ENCODE peak calls at places on chromosome 7, in five cellular contexts. T is adrenal gland, Y is heart left ventricle, H is upper lobe of left lung, N is tibial nerve. R is an unnamed sample.

GRCh38 chr7:155066417-155066950 is 3.6 kb upstream of the HTR5A start:
- DNase-seq in T (peak), Y (no peak), H (no peak), N (no peak), R (no peak)

GRCh38 chr7:82430518-82431465 is 12.8 kb downstream of the CACNA2D1 start:
- DNase-seq in T (no peak), Y (no peak), H (no peak), N (no peak), R (no peak)

GRCh38 chr7:77714195-77714594 is 17.9 kb downstream of the RSBN1L start:
- DNase-seq in T (no peak), Y (no peak), H (no peak), N (no peak), R (no peak)

GRCh38 chr7:18693401-18693800 is 197.9 kb downstream of the HDAC9 start:
- DNase-seq in T (peak), Y (no peak), H (peak), N (no peak), R (no peak)

GRCh38 chr7:54831046-54831643 is 72.1 kb upstream of the SEC61G start:
- DNase-seq in T (no peak), Y (no peak), H (no peak), N (no peak), R (no peak)

GRCh38 chr7:13359656-13360055 is 629.8 kb downstream of the ETV1 start:
- DNase-seq in T (no peak), Y (no peak), H (no peak), N (no peak), R (no peak)

GRCh38 chr7:66837007-66837406 is 84.0 kb upstream of the TMEM248 start:
- DNase-seq in T (no peak), Y (no peak), H (peak), N (no peak), R (no peak)

GRCh38 chr7:78139335-78139734 is 340.8 kb downstream of the PHTF2 start:
- DNase-seq in T (peak), Y (no peak), H (no peak), N (no peak), R (no peak)

GRCh38 chr7:36232971-36233550 is 80.0 kb downstream of the EEPD1 start:
- DNase-seq in T (no peak), Y (no peak), H (no peak), N (no peak), R (no peak)

GRCh38 chr7:116970148-116970910 is 17.0 kb downstream of the ST7 start:
- DNase-seq in T (no peak), Y (no peak), H (no peak), N (no peak), R (no peak)

GRCh38 chr7:139231513-139232376 is 708 bp downstream of the UBN2 start:
- DNase-seq in T (peak), Y (peak), H (peak), N (no peak), R (no peak)

GRCh38 chr7:136389933-136390332 is 412.8 kb upstream of the MTPN start:
- DNase-seq in T (no peak), Y (no peak), H (no peak), N (no peak), R (no peak)

GRCh38 chr7:24982917-24983316 is 2.9 kb upstream of the OSBPL3 start:
- DNase-seq in T (no peak), Y (no peak), H (no peak), N (no peak), R (no peak)

GRCh38 chr7:157874870-157875229 is 538.0 kb downstream of the DNAJB6 start:
- DNase-seq in T (no peak), Y (no peak), H (no peak), N (no peak), R (no peak)

GRCh38 chr7:94394399-94395140 is at the start of gene COL1A2:
- DNase-seq in T (peak), Y (peak), H (peak), N (peak), R (peak)

GRCh38 chr7:7159063-7159645 is 23.2 kb upstream of the C1GALT1 start:
- DNase-seq in T (no peak), Y (no peak), H (no peak), N (no peak), R (no peak)

DNA sequence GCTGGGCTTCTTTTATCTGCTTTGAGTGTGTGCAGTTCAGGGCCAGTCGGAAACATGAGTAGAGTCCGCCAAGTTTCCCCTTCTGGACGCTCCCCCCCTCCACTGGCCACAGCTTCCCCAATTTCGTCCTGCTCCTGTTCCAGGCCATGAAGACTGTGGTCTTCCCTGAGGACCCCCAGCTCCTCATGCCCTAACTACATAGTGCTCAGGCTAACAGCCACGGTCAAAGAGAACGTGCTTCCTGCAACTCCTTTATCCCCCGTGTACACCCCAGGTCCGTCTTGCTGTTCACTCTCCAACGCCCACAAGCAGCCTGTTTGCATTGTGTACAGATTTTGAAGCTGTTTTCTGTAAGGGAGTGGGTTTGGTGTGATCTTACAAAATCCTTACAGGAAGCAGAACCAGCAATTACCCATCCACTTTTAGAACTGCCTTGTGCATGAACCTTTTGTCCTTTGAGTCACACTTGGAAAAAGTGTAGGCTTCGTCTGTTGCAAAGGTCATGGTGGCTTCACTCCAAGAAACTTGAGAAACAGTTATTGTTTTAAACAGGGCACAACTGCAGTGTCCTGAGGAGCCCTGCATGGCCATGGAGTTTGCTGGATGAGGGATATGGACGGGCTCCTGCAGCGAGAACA is 77.0 kb upstream of the FAM20C start:
- DNase-seq in T (peak), Y (no peak), H (peak), N (no peak), R (peak)
- H3K27ac ChIP-seq in T (peak), Y (no peak), H (peak), N (peak), R (no peak)

GRCh38 chr7:87497482-87497881 is 22.0 kb upstream of the ABCB4 start:
- DNase-seq in T (no peak), Y (no peak), H (no peak), N (no peak), R (no peak)

GRCh38 chr7:87499494-87499893 is 24.0 kb upstream of the ABCB4 start:
- DNase-seq in T (peak), Y (no peak), H (no peak), N (no peak), R (no peak)

GRCh38 chr7:87498893-87499292 is 23.4 kb upstream of the ABCB4 start:
- DNase-seq in T (no peak), Y (no peak), H (no peak), N (no peak), R (no peak)

GRCh38 chr7:87495366-87495765 is 19.9 kb upstream of the ABCB4 start:
- DNase-seq in T (no peak), Y (no peak), H (no peak), N (no peak), R (no peak)

DNA sequence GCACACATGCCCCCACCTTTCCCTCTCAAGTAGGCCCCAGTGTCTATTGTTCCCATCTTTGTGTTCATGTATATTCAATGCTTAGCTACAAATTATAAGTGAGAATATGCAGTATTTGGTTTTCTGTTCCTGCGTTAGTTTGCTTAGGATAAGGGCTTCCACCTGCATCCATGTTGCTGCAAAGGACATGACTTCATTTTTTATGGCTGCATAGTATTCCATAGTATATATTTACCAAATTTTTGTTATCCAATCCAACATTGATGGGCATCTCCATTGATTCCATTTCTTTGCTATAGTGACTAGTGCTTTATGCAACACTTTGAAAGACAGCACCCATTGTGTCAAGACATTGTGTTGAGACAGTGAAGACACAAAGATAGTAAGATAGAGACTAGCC is 19.0 kb upstream of the ABCB4 start:
- DNase-seq in T (no peak), Y (no peak), H (no peak), N (no peak), R (no peak)
- TF ChIP-seq POLR2A in T (no peak), Y (no peak), H (no peak), N (no peak), R (no peak)

GRCh38 chr7:582931-583330 is 63.3 kb upstream of the PDGFA start:
- DNase-seq in T (no peak), Y (no peak), H (no peak), N (no peak), R (no peak)
- H3K4me3 ChIP-seq in T (no peak), Y (no peak), H (no peak), N (no peak), R (no peak)

DNA sequence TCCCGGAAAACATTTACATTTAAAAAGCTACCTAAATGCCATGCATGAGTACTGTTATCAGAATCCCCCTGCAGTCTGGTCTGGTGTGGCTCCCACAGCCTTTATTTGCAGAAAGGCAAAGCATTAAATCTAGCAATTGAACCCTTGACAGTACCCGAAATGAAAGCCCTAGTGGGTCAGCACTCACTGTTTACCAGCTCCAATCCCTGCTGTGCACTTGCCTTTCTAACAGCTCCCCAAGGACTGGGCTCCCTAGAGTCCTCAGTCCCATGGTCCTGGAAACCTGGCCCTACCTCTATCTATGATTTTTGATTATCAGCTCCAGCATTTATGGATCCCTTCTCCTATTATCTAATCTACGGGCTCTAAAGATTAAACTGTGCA is 1.9 kb upstream of the MACC1 start:
- DNase-seq in T (no peak), Y (no peak), H (no peak), N (no peak), R (no peak)
- H3K27ac ChIP-seq in T (peak), Y (peak), H (peak), N (peak), R (peak)

GRCh38 chr7:44082541-44083207 is 344 bp upstream of the POLM start:
- DNase-seq in T (peak), Y (peak), H (peak), N (peak), R (peak)
- TF ChIP-seq POLR2A in T (peak), Y (peak), H (no peak), N (peak), R (no peak)

GRCh38 chr7:5594616-5595544 is 171.2 kb upstream of the TNRC18 start:
- DNase-seq in T (no peak), Y (peak), H (no peak), N (no peak), R (no peak)
- H3K4me3 ChIP-seq in T (peak), Y (peak), H (peak), N (peak), R (peak)

GRCh38 chr7:5627745-5628547 is 153.5 kb downstream of the RNF216 start:
- DNase-seq in T (no peak), Y (no peak), H (no peak), N (no peak), R (no peak)

GRCh38 chr7:5630670-5631069 is 150.8 kb downstream of the RNF216 start:
- DNase-seq in T (no peak), Y (no peak), H (no peak), N (no peak), R (no peak)

GRCh38 chr7:5631185-5631584 is 150.3 kb downstream of the RNF216 start:
- DNase-seq in T (no peak), Y (no peak), H (no peak), N (no peak), R (no peak)

GRCh38 chr7:5631752-5632151 is 149.7 kb downstream of the RNF216 start:
- DNase-seq in T (no peak), Y (no peak), H (no peak), N (no peak), R (no peak)

DNA sequence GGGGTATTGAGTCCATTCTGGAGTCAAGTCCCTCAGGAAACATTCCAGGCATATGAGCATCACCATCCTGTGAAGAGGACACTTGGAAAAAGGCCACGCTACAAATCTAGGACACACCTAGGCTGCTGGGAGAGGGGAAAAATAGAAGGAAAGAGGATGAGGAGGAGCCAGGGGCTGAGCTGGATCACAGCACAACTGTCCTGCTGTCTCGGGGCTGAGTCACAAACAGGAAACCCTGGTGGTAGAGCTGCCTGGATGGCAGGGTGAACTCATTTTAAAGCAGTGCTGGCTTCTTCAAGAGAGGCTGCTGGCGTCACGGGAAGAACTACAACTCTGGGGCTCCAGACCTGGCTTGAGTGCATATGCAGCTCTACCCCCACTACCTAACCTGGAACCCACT is 151.5 kb downstream of the RNF216 start:
- DNase-seq in T (peak), Y (no peak), H (no peak), N (no peak), R (no peak)
- H3K27ac ChIP-seq in T (no peak), Y (peak), H (no peak), N (no peak), R (no peak)

DNA sequence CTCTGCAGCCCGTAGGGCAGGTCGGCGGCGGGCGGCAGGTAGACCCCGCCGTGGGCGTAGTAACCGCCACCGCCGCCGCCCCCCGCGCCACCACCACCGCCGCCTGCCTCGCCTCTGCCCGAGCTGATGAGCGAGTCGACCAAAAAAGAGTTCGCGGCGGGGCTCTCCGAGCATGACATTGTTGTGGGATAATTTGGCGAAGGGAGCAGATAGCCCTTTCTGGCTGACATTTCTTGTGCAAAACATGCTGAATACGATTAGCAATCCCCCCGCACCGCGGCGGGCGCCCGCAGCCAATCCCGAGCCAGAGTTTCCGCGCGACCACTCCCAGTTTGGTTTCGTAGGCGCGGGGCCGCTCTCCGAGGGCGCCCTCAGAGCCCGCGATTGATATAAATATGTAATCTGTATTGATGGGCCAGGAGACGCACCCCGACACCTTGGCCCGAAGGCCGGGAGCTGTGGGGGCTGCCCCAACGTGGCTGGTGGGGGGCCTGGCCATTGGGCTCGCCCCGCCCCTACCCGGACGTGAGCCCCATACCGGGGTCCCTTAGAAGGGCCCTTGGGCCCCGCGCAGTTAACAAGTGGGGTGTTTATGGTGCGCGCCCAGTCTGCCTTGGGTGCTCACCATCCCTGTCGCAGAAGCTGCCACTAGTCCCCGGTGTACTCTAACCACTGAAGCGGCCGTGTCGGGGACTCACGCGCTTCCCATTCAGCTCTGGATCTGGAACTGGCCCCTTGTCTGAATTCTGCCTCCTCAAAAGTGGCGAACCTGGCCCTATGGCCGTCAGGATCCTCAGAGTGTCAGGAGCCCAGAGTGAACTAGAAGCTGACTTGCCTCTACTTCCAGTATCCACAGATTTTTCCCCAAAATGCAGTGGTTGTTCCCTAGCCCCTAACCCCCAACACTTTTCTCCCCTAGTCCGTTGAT is at the start of gene HOXA10:
- DNase-seq in T (peak), Y (no peak), H (peak), N (peak), R (no peak)
- TF ChIP-seq POLR2A in T (no peak), Y (no peak), H (no peak), N (no peak), R (no peak)

GRCh38 chr7:123747089-123747488 is 1.7 kb downstream of the WASL start:
- DNase-seq in T (no peak), Y (no peak), H (no peak), N (no peak), R (no peak)
- H3K4me3 ChIP-seq in T (peak), Y (no peak), H (peak), N (peak), R (peak)

R was measured in vagina.